ENCODE peak calls at places on chromosomes 7 and 10, in seven cellular contexts. R is memory B cell, C is NCI-H748 treated with DMSO at 0.1 percent for 48 hours, D is NCI-H69, X is lower leg skin, T is cardiac fibroblast, U is non-pigmented ciliary epithelial cell. H is an unnamed sample.

GRCh38 chr10:60801538-60801937 is 23.3 kb downstream of the CDK1 start:
- DNase-seq in C (peak), X (no peak), D (peak), R (no peak), U (no peak), T (no peak), H (no peak)

GRCh38 chr7:99639267-99639666 is 22.5 kb downstream of the ZSCAN25 start:
- DNase-seq in C (no peak), T (no peak), X (no peak), U (no peak), D (no peak), R (no peak), H (no peak)

GRCh38 chr10:16803464-16803863 is 13.8 kb downstream of the RSU1 start:
- DNase-seq in D (no peak), R (no peak), X (no peak), U (no peak), C (no peak), T (no peak), H (no peak)

GRCh38 chr7:94510582-94511456 is 1.2 kb downstream of the CASD1 start:
- DNase-seq in D (peak), U (no peak), R (no peak), X (no peak), C (peak), T (peak), H (peak)

GRCh38 chr7:131383417-131383816 is 55.7 kb downstream of the MKLN1 start:
- DNase-seq in T (peak), C (no peak), U (no peak), X (no peak), D (peak), R (no peak), H (no peak)

GRCh38 chr7:106767498-106768323 is 97.4 kb upstream of the PIK3CG start:
- DNase-seq in R (no peak), C (no peak), D (no peak), U (peak), X (no peak), T (peak), H (no peak)

GRCh38 chr7:50647286-50647980 is 82.2 kb upstream of the DDC start:
- DNase-seq in C (no peak), D (no peak), U (no peak), R (no peak), X (no peak), T (no peak), H (no peak)

GRCh38 chr7:95199779-95200558 is 124.4 kb downstream of the PON1 start:
- DNase-seq in D (peak), R (no peak), U (peak), C (peak), T (peak), X (no peak), H (no peak)

GRCh38 chr7:46791180-46791579 is 790.7 kb downstream of the TNS3 start:
- DNase-seq in X (no peak), C (no peak), R (no peak), U (no peak), D (no peak), T (peak), H (no peak)

GRCh38 chr7:7178906-7179305 is 3.4 kb upstream of the C1GALT1 start:
- DNase-seq in C (no peak), U (no peak), R (no peak), D (no peak), T (peak), X (no peak), H (no peak)

GRCh38 chr10:6778992-6779701 is 199.1 kb upstream of the PRKCQ start:
- DNase-seq in U (peak), R (no peak), C (no peak), T (peak), X (no peak), D (no peak), H (no peak)

GRCh38 chr10:49397036-49397999 is 1.4 kb upstream of the DRGX start:
- DNase-seq in T (peak), C (no peak), X (no peak), D (no peak), R (peak), U (no peak), H (no peak)

GRCh38 chr10:15642095-15642494 is 77.6 kb downstream of the ITGA8 start:
- DNase-seq in T (peak), D (no peak), C (no peak), R (no peak), X (no peak), U (no peak), H (no peak)

GRCh38 chr7:70870349-70870748 is 261.6 kb upstream of the GALNT17 start:
- DNase-seq in X (no peak), D (no peak), C (no peak), U (no peak), T (no peak), R (no peak), H (no peak)

GRCh38 chr7:111192614-111193053 is 101.7 kb downstream of the LRRN3 start:
- DNase-seq in U (no peak), X (no peak), R (no peak), C (no peak), T (no peak), D (peak), H (no peak)

GRCh38 chr10:80444646-80445319 is 9.3 kb upstream of the TSPAN14 start:
- DNase-seq in T (peak), D (peak), C (no peak), U (peak), R (no peak), X (no peak), H (peak)

GRCh38 chr7:7569113-7569527 is 2.4 kb downstream of the MIOS start:
- DNase-seq in T (no peak), D (no peak), C (no peak), X (no peak), U (no peak), R (no peak), H (no peak)

GRCh38 chr10:132503581-132504421 is 33.8 kb upstream of the INPP5A start:
- DNase-seq in C (no peak), R (no peak), T (no peak), U (no peak), D (no peak), X (no peak), H (no peak)

GRCh38 chr10:33155720-33156638 is 178.5 kb downstream of the NRP1 start:
- DNase-seq in R (no peak), T (peak), C (peak), U (no peak), X (no peak), D (peak), H (peak)

GRCh38 chr7:102890292-102890970 is 22.4 kb upstream of the LRRC17 start:
- DNase-seq in T (peak), D (no peak), U (peak), X (no peak), R (no peak), C (no peak), H (no peak)

GRCh38 chr7:75649462-75649861 is 89.3 kb downstream of the HIP1 start:
- DNase-seq in C (no peak), X (no peak), T (no peak), R (no peak), U (no peak), D (peak), H (no peak)

GRCh38 chr10:29858352-29859267 is 200.8 kb downstream of the JCAD start:
- DNase-seq in R (no peak), X (no peak), U (no peak), C (no peak), T (peak), D (peak), H (no peak)

GRCh38 chr7:73685311-73685710 is 1.9 kb downstream of the BUD23 start:
- DNase-seq in T (no peak), X (no peak), U (no peak), D (no peak), R (no peak), C (no peak), H (no peak)

GRCh38 chr7:2863461-2864066 is 19.5 kb upstream of the GNA12 start:
- DNase-seq in U (peak), X (peak), T (peak), C (no peak), R (no peak), D (peak), H (no peak)

GRCh38 chr10:130795819-130796218 is 515.7 kb downstream of the TCERG1L start:
- DNase-seq in D (no peak), U (no peak), C (no peak), R (no peak), X (no peak), T (no peak), H (no peak)

GRCh38 chr10:124448696-124449169 is 1.1 kb downstream of the NKX1-2 start:
- DNase-seq in R (no peak), X (no peak), C (no peak), T (no peak), U (no peak), D (no peak), H (no peak)

GRCh38 chr10:69963178-69963834 is 89.3 kb upstream of the MACROH2A2 start:
- DNase-seq in U (no peak), X (peak), R (no peak), T (no peak), D (no peak), C (no peak), H (no peak)

GRCh38 chr7:26100940-26101339 is 51.1 kb upstream of the NFE2L3 start:
- DNase-seq in U (no peak), T (no peak), X (no peak), R (no peak), C (no peak), D (no peak), H (no peak)

GRCh38 chr7:47538846-47539311 is 43.0 kb downstream of the TNS3 start:
- DNase-seq in X (no peak), D (no peak), U (no peak), R (no peak), T (no peak), C (no peak), H (no peak)

GRCh38 chr10:89662596-89662995 is 17.6 kb upstream of the PANK1 start:
- DNase-seq in U (no peak), D (no peak), T (no peak), X (no peak), R (no peak), C (no peak), H (no peak)

H was measured in CD4-positive, alpha-beta T cell.